ENCODE peak calls at places on chromosomes 6 and 20, in six cellular contexts. W is HTR-8/SVneo, Z is Ammon's horn, H is colonic mucosa, G is ureter, C is glutamatergic neuron. L is an unnamed sample.

GRCh38 chr6:106053484-106053883 is 32.7 kb upstream of the PRDM1 start:
- DNase-seq in H (no peak), W (no peak), Z (no peak), C (no peak), G (no peak), L (no peak)

GRCh38 chr6:149897855-149898744 is at the start of gene RAET1E:
- DNase-seq in W (no peak), G (no peak), H (peak), Z (no peak), C (no peak), L (no peak)

GRCh38 chr6:148818939-148819575 is 72.2 kb downstream of the UST start:
- DNase-seq in H (no peak), C (no peak), G (no peak), W (peak), Z (no peak), L (no peak)

GRCh38 chr20:37505263-37506165 is 15.5 kb upstream of the NNAT start:
- DNase-seq in W (no peak), H (no peak), G (no peak), C (no peak), Z (no peak), L (no peak)

GRCh38 chr20:60078351-60079250 is 120.4 kb downstream of the CDH26 start:
- DNase-seq in W (no peak), H (no peak), G (no peak), Z (no peak), C (no peak), L (no peak)

GRCh38 chr6:143677891-143678737 is at the start of gene PHACTR2:
- DNase-seq in G (peak), C (peak), Z (peak), H (peak), W (peak), L (peak)

GRCh38 chr6:122180132-122180531 is 219.3 kb upstream of the HSF2 start:
- DNase-seq in H (no peak), C (no peak), W (no peak), Z (peak), G (no peak), L (no peak)

GRCh38 chr6:144469144-144469575 is 184.0 kb downstream of the UTRN start:
- DNase-seq in G (no peak), C (no peak), W (no peak), Z (no peak), H (no peak), L (no peak)

GRCh38 chr6:88913471-88913870 is 49.9 kb downstream of the RNGTT start:
- DNase-seq in H (no peak), W (no peak), C (no peak), Z (no peak), G (no peak), L (no peak)

GRCh38 chr20:10065154-10065833 is 30.5 kb downstream of the ANKEF1 start:
- DNase-seq in W (no peak), C (no peak), G (no peak), H (no peak), Z (no peak), L (no peak)

GRCh38 chr20:50360218-50360672 is 149.9 kb upstream of the PTPN1 start:
- DNase-seq in Z (no peak), C (no peak), H (peak), G (no peak), W (no peak), L (no peak)

GRCh38 chr6:20542927-20543602 is 8.8 kb downstream of the CDKAL1 start:
- DNase-seq in H (no peak), C (no peak), G (no peak), W (no peak), Z (no peak), L (no peak)

GRCh38 chr20:19911810-19912382 is 105.3 kb upstream of the NAA20 start:
- DNase-seq in G (no peak), C (no peak), Z (no peak), W (no peak), H (no peak), L (no peak)

GRCh38 chr6:129432738-129433137 is 277.2 kb downstream of the ARHGAP18 start:
- DNase-seq in W (no peak), H (no peak), C (no peak), Z (no peak), G (no peak), L (no peak)

GRCh38 chr20:57801581-57801980 is 91.8 kb upstream of the PMEPA1 start:
- DNase-seq in Z (no peak), C (no peak), H (no peak), G (no peak), W (no peak), L (no peak)

GRCh38 chr20:56360899-56361199 is 2.1 kb downstream of the FAM210B start:
- DNase-seq in H (no peak), Z (no peak), G (no peak), C (no peak), W (no peak), L (no peak)

GRCh38 chr6:166764473-166765233 is 137.6 kb upstream of the RPS6KA2 start:
- DNase-seq in G (no peak), H (no peak), Z (no peak), W (no peak), C (no peak), L (no peak)

GRCh38 chr6:75752365-75752764 is 3.3 kb downstream of the MYO6 start:
- DNase-seq in G (no peak), H (no peak), C (no peak), Z (no peak), W (no peak), L (no peak)

GRCh38 chr6:95448208-95448607 is 129.1 kb upstream of the MANEA start:
- DNase-seq in W (no peak), G (no peak), H (no peak), C (no peak), Z (no peak), L (no peak)

GRCh38 chr20:59250293-59250692 is 50.1 kb upstream of the EDN3 start:
- DNase-seq in Z (no peak), W (no peak), G (no peak), C (no peak), H (no peak), L (no peak)

GRCh38 chr6:55286824-55287223 is 40.4 kb upstream of the GFRAL start:
- DNase-seq in Z (no peak), H (no peak), W (no peak), G (no peak), C (no peak), L (no peak)